ENCODE peak calls at places on chromosomes 12 and 14, in four cellular contexts. A is IMR-90, V is H1, Y is H9. X is an unnamed sample.
A peak's percentile ranks its signal among the peaks of the same experiment; 100 is the strongest.

GRCh38 chr12:6069452-6070093 is 54.9 kb downstream of the VWF start:
- DNase-seq in V (no peak), Y (no peak), A (peak; percentile 96), X (no peak)

GRCh38 chr12:60216226-60216625 is 620.4 kb downstream of the SLC16A7 start:
- DNase-seq in A (no peak), V (no peak), Y (no peak), X (no peak)

GRCh38 chr12:65885312-65885711 is 61.0 kb downstream of the HMGA2 start:
- DNase-seq in Y (no peak), V (no peak), A (peak; percentile 35), X (no peak)

GRCh38 chr12:42128327-42128726 is 16.3 kb downstream of the GXYLT1 start:
- DNase-seq in V (no peak), Y (no peak), A (peak; percentile 46), X (peak; percentile 58)

GRCh38 chr14:24935796-24936195 is 114.2 kb downstream of the STXBP6 start:
- DNase-seq in V (no peak), Y (no peak), A (peak; percentile 53), X (no peak)

GRCh38 chr14:98226411-98226810 is 1045.6 kb downstream of the BCL11B start:
- DNase-seq in A (no peak), Y (no peak), V (no peak), X (no peak)

GRCh38 chr12:99771659-99772058 is 124.1 kb downstream of the GARIN6 start:
- DNase-seq in Y (no peak), V (no peak), A (no peak), X (no peak)

GRCh38 chr12:92543359-92543758 is 159.4 kb upstream of the PLEKHG7 start:
- DNase-seq in Y (no peak), V (no peak), A (no peak), X (peak; percentile 22)

GRCh38 chr12:63816031-63816430 is 28.5 kb upstream of the SRGAP1 start:
- DNase-seq in V (no peak), A (no peak), Y (no peak), X (no peak)
- H3K56ac ChIP-seq in V (no peak overlapping the region), A (no peak overlapping the region), Y (no peak overlapping the region), X (no peak overlapping the region)

DNA sequence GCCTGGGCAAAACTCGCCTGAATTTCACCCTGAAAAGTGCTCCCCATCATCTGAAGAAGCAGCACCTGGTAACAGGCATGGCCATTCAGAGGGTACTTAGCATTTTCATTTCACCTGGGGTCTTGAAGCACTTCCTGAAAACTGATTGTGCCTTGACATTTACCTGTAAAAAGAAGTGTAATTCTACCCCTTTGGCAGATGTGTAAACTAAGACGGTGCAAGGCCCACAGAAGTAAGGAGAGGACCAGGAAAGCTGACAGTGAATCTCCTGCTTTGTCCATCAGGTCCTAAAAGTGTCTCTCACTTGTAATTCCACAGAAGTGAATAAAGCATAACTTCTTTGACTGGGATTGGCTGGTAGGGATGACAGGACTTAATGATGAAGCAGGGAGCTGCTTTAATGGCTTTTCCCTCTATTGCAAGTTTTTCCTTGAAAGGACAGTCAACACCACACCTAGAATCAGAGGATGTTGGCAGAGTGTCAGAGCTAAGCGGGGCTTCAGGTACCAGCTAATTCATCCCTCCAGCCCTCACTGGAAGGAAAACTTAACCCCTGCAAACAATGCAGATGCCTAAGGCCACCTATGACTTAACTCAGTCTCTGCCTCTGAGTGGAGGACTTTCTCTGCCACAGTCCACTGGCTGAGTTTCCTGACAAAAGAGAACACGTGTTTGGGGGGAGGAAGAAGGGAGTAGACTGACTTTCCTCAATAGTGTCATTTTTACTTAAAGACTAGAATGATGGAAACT is 74.8 kb downstream of the NUAK1 start:
- DNase-seq in Y (no peak), A (no peak), V (no peak), X (no peak)
- H3K4me2 ChIP-seq in Y (no peak overlapping the region), A (no peak overlapping the region), V (no peak overlapping the region), X (no peak overlapping the region)

GRCh38 chr12:102513272-102513671 is 32.9 kb upstream of the IGF1 start:
- DNase-seq in Y (no peak), V (no peak), A (no peak), X (no peak)
- H3K18ac ChIP-seq in Y (no peak overlapping the region), V (no peak overlapping the region), A (no peak overlapping the region), X (no peak overlapping the region)

GRCh38 chr14:101755591-101756324 is 5.8 kb upstream of the PPP2R5C start:
- DNase-seq in V (no peak), Y (no peak), A (no peak), X (no peak)
- H3K56ac ChIP-seq in V (no peak overlapping the region), Y (no peak overlapping the region), A (no peak overlapping the region), X (no peak overlapping the region)

GRCh38 chr12:123065666-123066457 is 85.0 kb downstream of the PITPNM2 start:
- DNase-seq in V (no peak), Y (no peak), A (no peak), X (no peak)
- H3K4me2 ChIP-seq in V (no peak overlapping the region), Y (no peak overlapping the region), A (no peak overlapping the region), X (no peak overlapping the region)

DNA sequence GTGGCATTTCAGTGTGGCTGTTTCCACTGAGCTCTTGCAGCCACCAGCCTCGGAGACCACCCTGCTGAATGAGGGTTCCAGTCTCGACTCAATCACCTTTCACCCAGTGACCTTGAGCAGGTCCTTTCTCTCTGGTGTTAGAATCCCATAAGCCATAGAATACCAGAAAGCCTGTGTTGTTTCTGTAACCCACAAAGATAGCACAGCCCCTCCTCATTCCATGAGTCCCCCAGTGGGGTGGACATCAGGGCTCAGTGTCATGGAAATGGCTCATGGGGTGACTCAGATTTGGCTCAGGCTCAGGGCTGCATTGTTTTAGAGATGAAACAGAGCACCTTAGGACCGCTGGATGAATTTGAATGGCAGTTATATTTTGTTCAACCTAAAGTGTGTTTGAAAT is 171.5 kb downstream of the PTPN11 start:
- DNase-seq in A (no peak), Y (peak; percentile 77), V (peak; percentile 56), X (no peak)
- H3K18ac ChIP-seq in A (no peak overlapping the region), Y (no peak overlapping the region), V (no peak overlapping the region), X (no peak overlapping the region)

DNA sequence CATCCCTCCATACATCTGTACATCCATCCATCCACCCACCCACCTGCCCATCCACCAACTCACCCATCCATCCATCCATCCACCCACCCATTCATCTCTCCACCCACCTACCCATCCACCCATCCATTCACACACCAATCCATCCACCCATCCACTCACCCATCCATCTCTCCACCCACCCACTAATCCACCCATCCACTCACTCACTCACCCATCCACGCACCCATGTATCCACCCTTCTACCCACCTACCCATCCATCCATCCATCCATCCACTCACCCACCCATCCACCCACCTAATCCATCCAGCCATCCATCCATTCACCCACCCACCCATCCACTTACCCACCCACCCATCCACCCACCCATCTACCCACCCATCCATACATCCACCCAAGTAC is 16.2 kb downstream of the GALNT9 start:
- DNase-seq in A (no peak), Y (no peak), V (no peak), X (no peak)
- H3K56ac ChIP-seq in A (no peak overlapping the region), Y (no peak overlapping the region), V (no peak overlapping the region), X (no peak overlapping the region)

DNA sequence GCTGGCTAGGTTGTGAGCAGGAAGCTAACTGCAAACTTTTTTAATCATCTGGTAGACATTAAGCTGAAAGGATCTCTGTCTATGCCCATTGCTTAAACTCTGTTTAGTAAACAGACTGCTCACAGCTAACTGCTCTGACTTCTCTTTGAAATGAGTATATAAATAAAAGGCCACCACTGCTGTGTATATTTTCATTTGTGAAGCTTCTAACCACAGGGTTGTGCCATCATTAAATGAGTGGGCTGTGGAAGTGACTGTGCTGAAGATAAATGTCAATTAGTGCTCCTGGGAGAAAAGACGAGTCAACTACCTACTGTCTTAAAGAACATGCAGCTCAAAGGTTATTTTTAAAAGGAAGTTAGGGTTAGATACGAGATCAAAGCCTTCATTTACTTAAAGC is 213.2 kb upstream of the FLRT2 start:
- DNase-seq in A (peak; percentile 15), V (no peak), Y (no peak), X (no peak)
- H3K4me2 ChIP-seq in A (peak overlapping the region; percentile 29), V (no peak overlapping the region), Y (no peak overlapping the region), X (no peak overlapping the region)

DNA sequence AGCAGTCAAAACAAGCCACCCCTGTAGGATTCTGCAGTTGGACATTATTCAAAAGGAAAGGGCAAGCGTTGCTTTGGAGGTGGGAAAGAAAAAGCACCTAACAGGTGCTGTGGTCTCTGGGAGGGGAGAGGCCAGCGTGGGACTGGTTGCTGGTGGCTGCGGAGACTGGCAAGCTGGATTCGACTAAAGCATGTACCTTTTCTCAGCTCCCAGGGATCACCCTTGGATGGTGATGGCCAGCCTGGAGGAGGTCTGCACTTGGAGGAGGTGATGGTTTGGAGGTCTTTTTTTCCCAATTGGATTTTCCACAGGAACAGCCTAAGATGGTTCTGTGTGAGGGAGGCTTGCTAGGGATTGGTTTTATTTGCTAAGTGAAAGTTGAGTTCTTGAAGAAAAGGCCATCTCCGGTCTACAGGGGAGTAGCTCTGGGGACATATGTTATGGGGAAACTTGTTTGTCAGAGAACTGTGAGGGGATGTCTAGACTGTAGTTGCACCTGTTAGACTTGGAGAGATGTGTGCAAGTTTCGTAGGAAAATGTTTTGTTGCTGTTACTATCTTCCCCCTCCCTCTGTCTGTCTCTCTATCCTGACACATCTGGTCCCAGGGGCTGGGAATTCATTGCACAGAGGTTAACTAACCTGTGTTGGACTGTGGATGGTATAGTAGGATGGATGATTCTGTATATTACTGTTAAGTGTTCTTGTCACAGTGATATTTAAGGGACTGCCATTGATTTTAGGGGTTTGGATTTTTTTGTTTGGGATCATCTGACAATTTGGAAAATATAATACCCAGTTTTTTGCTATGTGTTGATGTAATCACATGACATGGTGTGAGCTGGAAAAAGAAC is 2.2 kb downstream of the DYRK2 start:
- DNase-seq in A (no peak), V (no peak), Y (no peak), X (peak; percentile 21)
- H3K18ac ChIP-seq in A (peak overlapping the region; percentile 9), V (peak overlapping the region; percentile 21), Y (no peak overlapping the region), X (no peak overlapping the region)

GRCh38 chr14:58646479-58646878 is 8.7 kb downstream of the DACT1 start:
- DNase-seq in A (no peak), Y (no peak), V (no peak), X (no peak)

GRCh38 chr14:58650857-58651256 is 13.1 kb downstream of the DACT1 start:
- DNase-seq in Y (no peak), A (no peak), V (no peak), X (no peak)

GRCh38 chr14:58645641-58646040 is 7.9 kb downstream of the DACT1 start:
- DNase-seq in V (no peak), Y (no peak), A (no peak), X (no peak)

GRCh38 chr14:58643366-58643765 is 5.6 kb downstream of the DACT1 start:
- DNase-seq in A (no peak), V (no peak), Y (no peak), X (no peak)

GRCh38 chr14:58647777-58648176 is 10.0 kb downstream of the DACT1 start:
- DNase-seq in Y (no peak), A (no peak), V (no peak), X (no peak)
- H3K56ac ChIP-seq in Y (no peak overlapping the region), A (no peak overlapping the region), V (no peak overlapping the region), X (no peak overlapping the region)

X was measured in mesendoderm.